ENCODE peak calls at places on chromosomes 2 and 18, in eight cellular contexts. O, V, C, W, Q, M, J and N are unnamed samples.

GRCh38 chr2:236786786-236787185 is 217.2 kb downstream of the ACKR3 start:
- DNase-seq in O (no peak), V (no peak), C (no peak), W (no peak), Q (no peak), M (no peak), J (no peak), N (no peak)

GRCh38 chr18:31695989-31696388 is 11.6 kb upstream of the B4GALT6 start:
- DNase-seq in O (no peak), V (no peak), C (no peak), W (no peak), Q (no peak), M (no peak), J (no peak), N (no peak)

GRCh38 chr18:58161659-58162058 is 117.6 kb downstream of the NEDD4L start:
- DNase-seq in O (no peak), V (no peak), C (no peak), W (peak; percentile 86), Q (peak; percentile 22), M (no peak), J (no peak), N (no peak)

GRCh38 chr2:169911119-169911518 is 83.9 kb downstream of the UBR3 start:
- DNase-seq in O (no peak), V (no peak), C (no peak), W (no peak), Q (no peak), M (no peak), J (no peak), N (no peak)

GRCh38 chr2:128714285-128714684 is 395.6 kb upstream of the HS6ST1 start:
- DNase-seq in O (no peak), V (no peak), C (no peak), W (no peak), Q (no peak), M (no peak), J (no peak), N (no peak)

GRCh38 chr2:16368328-16368727 is 297.3 kb downstream of the CYRIA start:
- DNase-seq in O (no peak), V (no peak), C (no peak), W (no peak), Q (no peak), M (no peak), J (no peak), N (no peak)

GRCh38 chr2:172234716-172235661 is 132.3 kb upstream of the DLX2 start:
- DNase-seq in O (no peak), V (no peak), C (no peak), W (peak; percentile 81), Q (peak; percentile 22), M (no peak), J (no peak), N (no peak)

GRCh38 chr2:160652236-160652635 is 158.6 kb upstream of the RBMS1 start:
- DNase-seq in O (no peak), V (no peak), C (no peak), W (no peak), Q (no peak), M (peak; percentile 58), J (no peak), N (no peak)

GRCh38 chr2:217356795-217357194 is 496.9 kb upstream of the TNP1 start:
- DNase-seq in O (no peak), V (no peak), C (no peak), W (peak; percentile 18), Q (no peak), M (no peak), J (no peak), N (no peak)

GRCh38 chr2:128406629-128407252 is 88.1 kb upstream of the HS6ST1 start:
- DNase-seq in O (no peak), V (no peak), C (peak; percentile 23), W (no peak), Q (no peak), M (no peak), J (no peak), N (no peak)

GRCh38 chr2:164910091-164910899 is 45.0 kb downstream of the SLC38A11 start:
- DNase-seq in O (no peak), V (no peak), C (no peak), W (peak; percentile 17), Q (peak; percentile 67), M (no peak), J (peak; percentile 77), N (no peak)

GRCh38 chr18:62717850-62718229 is 2.5 kb downstream of the PHLPP1 start:
- DNase-seq in O (peak; percentile 38), V (no peak), C (no peak), W (no peak), Q (no peak), M (no peak), J (peak; percentile 26), N (no peak)

GRCh38 chr2:223464071-223464470 is 138.1 kb downstream of the SCG2 start:
- DNase-seq in O (no peak), V (no peak), C (no peak), W (no peak), Q (no peak), M (no peak), J (peak; percentile 24), N (no peak)

GRCh38 chr18:79599503-79599931 is 80.1 kb upstream of the CTDP1 start:
- DNase-seq in O (peak; percentile 73), V (no peak), C (no peak), W (no peak), Q (no peak), M (peak; percentile 53), J (peak; percentile 71), N (peak; percentile 44)

GRCh38 chr18:61605376-61606067 is 272.3 kb downstream of the CDH20 start:
- DNase-seq in O (no peak), V (no peak), C (no peak), W (no peak), Q (no peak), M (no peak), J (no peak), N (no peak)

GRCh38 chr2:231483398-231484329 is 19.4 kb upstream of the NCL start:
- DNase-seq in O (no peak), V (no peak), C (peak; percentile 30), W (peak; percentile 73), Q (no peak), M (peak; percentile 79), J (no peak), N (peak; percentile 62)

GRCh38 chr18:74945774-74946545 is 263.0 kb downstream of the PTGR3 start:
- DNase-seq in O (no peak), V (no peak), C (no peak), W (no peak), Q (no peak), M (no peak), J (peak; percentile 62), N (no peak)

GRCh38 chr2:157509755-157510154 is 65.9 kb upstream of the CYTIP start:
- DNase-seq in O (no peak), V (no peak), C (no peak), W (no peak), Q (no peak), M (no peak), J (no peak), N (no peak)

GRCh38 chr18:28013064-28013463 is 163.9 kb downstream of the CDH2 start:
- DNase-seq in O (no peak), V (no peak), C (no peak), W (peak; percentile 16), Q (no peak), M (no peak), J (peak; percentile 23), N (no peak)

GRCh38 chr2:22355816-22356433 is 1029.1 kb upstream of the KLHL29 start:
- DNase-seq in O (no peak), V (no peak), C (peak; percentile 49), W (peak; percentile 64), Q (peak; percentile 70), M (no peak), J (peak; percentile 4), N (peak; percentile 69)

DNA sequence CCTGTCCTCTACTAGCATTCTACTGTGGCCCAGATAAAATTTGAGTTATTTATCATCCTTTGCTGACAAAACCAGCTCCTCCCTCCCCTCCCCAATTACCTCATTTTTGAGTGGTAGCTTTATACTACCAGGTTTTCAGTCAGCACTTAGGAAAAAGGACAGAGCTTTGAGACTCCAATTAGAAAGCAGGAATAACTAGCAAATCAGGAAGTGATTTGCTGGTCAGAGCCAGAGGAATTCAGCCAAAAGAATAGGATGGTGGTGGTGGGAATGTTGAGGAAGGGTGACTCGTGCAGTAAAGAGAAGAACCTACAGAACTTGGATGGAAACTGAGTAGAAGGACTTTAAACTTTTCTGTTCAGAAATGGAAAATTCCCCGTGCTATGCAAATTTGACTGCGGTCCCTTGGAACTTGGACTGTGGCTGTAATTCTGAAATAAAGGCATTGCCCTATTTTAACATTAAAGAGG is 3.7 kb downstream of the MYL12B start:
- DNase-seq in O (no peak), V (no peak), C (no peak), W (peak; percentile 60), Q (no peak), M (no peak), J (peak; percentile 75), N (no peak)
- H3K4me3 ChIP-seq in O (peak overlapping the region; percentile 12), V (no peak overlapping the region), C (no peak overlapping the region), W (no peak overlapping the region), Q (no peak overlapping the region), M (no peak overlapping the region), J (no peak overlapping the region), N (no peak overlapping the region)

DNA sequence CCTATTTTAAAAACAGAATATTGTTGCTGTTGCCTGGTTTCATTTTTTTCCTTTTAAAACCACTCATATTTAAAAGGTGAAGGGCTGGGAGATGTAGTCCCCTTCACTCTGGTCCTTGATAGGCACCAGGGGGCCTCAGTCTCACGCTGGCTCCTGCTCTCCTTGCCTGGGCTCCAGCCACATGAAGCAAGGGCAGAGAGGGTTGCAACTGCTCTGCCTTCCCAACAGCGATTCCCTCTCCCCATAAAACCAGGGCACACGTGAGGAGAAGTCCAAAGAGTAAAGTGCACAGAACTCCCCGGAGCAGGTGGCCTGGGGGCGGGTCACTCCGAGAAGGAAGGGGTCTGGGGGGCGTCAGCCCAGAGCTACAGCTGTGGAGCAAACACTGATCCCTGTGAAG is 12.8 kb downstream of the TMEM127 start:
- DNase-seq in O (no peak), V (no peak), C (no peak), W (no peak), Q (no peak), M (no peak), J (no peak), N (no peak)
- H3K4me1 ChIP-seq in O (no peaks in the 10 kb centered on the region), V (peaks cover 86% of the 10 kb centered on the region), C (peaks cover under 1% of the 10 kb centered on the region), W (no peaks in the 10 kb centered on the region), Q (peaks cover 15% of the 10 kb centered on the region), M (peaks cover 91% of the 10 kb centered on the region), J (peaks cover 11% of the 10 kb centered on the region), N (no peaks in the 10 kb centered on the region)

GRCh38 chr18:24894880-24895279 is 434.4 kb downstream of the HRH4 start:
- DNase-seq in O (no peak), V (no peak), C (no peak), W (no peak), Q (no peak), M (no peak), J (peak; percentile 20), N (no peak)
- H3K27ac ChIP-seq in O (no peak overlapping the region), V (no peak overlapping the region), C (no peak overlapping the region), W (no peak overlapping the region), Q (no peak overlapping the region), M (no peak overlapping the region), J (peak overlapping the region; percentile 2), N (no peak overlapping the region)

DNA sequence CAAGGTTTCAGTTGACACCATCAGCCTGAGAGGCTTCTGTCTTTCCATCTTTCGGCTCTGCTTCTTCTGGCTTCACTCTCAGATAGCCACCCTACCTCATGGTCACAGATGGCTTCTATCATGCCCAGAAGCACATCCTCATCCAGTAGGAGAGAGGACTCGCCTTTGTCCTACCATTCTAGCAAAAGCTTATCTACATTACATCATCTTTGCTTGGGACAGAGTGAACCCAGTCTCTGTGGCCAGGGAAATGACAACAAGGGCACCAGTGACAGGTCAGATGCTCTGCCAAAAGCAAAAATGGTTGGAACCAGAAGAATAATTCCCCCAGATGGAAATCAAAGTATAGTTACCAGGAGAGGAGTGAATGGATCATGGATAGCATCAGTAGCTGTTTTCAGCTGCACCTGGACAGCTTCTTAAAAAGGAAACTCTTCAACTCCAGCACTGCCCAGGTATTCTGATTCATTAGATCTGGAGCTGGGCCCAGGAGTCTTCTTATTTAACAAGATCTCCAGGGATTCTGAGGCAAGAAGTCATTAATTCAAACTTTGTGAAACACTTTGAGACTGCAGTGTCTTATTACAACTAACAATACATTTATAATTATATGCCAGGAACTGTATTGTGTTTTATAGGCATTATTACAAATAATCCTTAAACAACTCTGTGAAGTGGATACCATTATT is 257.7 kb upstream of the UBE2E3 start:
- DNase-seq in O (peak; percentile 47), V (no peak), C (no peak), W (no peak), Q (no peak), M (no peak), J (peak; percentile 82), N (no peak)
- H3K4me3 ChIP-seq in O (no peak overlapping the region), V (no peak overlapping the region), C (no peak overlapping the region), W (no peak overlapping the region), Q (no peak overlapping the region), M (no peak overlapping the region), J (no peak overlapping the region), N (no peak overlapping the region)